ENCODE peak calls at places on chromosomes 16 and 17, in nine cellular contexts. K is CD8-positive, alpha-beta T cell; D is pancreas; U is BJ; A is cardiac muscle cell; C is IMR-90; I is esophagus muscularis mucosa; Y is psoas muscle; S is fibroblast of lung. B is an unnamed sample.

GRCh38 chr17:50304781-50305404 is 30.6 kb downstream of the TMEM92 start:
- DNase-seq in Y (no peak), I (no peak), K (no peak), S (peak; percentile 60), C (peak; percentile 79), A (peak; percentile 53), U (no peak), D (no peak), B (no peak)

GRCh38 chr17:73308017-73308823 is 3.6 kb downstream of the CDC42EP4 start:
- DNase-seq in A (peak; percentile 97), I (no peak), U (peak; percentile 68), D (peak; percentile 95), C (peak; percentile 93), S (peak; percentile 86), K (no peak), Y (peak; percentile 65), B (peak; percentile 91)

GRCh38 chr16:524274-525011 is 3.1 kb upstream of the CAPN15 start:
- DNase-seq in C (no peak), U (no peak), S (no peak), A (no peak), D (no peak), Y (no peak), K (no peak), I (no peak), B (no peak)

GRCh38 chr16:7330709-7331108 is 1.9 kb upstream of the RBFOX1 start:
- DNase-seq in K (no peak), U (no peak), D (no peak), I (no peak), Y (peak; percentile 15), S (no peak), A (no peak), C (no peak), B (no peak)

GRCh38 chr17:73976676-73977521 is 226.6 kb upstream of the RPL38 start:
- DNase-seq in K (no peak), U (no peak), S (peak; percentile 73), D (no peak), C (no peak), I (no peak), A (peak; percentile 70), Y (no peak), B (no peak)

GRCh38 chr16:67445913-67446907 is 15.3 kb downstream of the HSD11B2 start:
- DNase-seq in Y (no peak), I (no peak), K (no peak), U (no peak), C (no peak), S (no peak), A (peak; percentile 80), D (no peak), B (no peak)

GRCh38 chr17:8244768-8245167 is 3.1 kb downstream of the CTC1 start:
- DNase-seq in S (no peak), A (no peak), I (no peak), K (no peak), D (no peak), Y (no peak), U (no peak), C (no peak), B (no peak)

GRCh38 chr17:31390748-31391495 is 553 bp upstream of the RAB11FIP4 start:
- DNase-seq in Y (no peak), U (no peak), S (peak; percentile 2), I (peak; percentile 77), K (no peak), D (no peak), C (no peak), A (peak; percentile 19), B (peak; percentile 26)

DNA sequence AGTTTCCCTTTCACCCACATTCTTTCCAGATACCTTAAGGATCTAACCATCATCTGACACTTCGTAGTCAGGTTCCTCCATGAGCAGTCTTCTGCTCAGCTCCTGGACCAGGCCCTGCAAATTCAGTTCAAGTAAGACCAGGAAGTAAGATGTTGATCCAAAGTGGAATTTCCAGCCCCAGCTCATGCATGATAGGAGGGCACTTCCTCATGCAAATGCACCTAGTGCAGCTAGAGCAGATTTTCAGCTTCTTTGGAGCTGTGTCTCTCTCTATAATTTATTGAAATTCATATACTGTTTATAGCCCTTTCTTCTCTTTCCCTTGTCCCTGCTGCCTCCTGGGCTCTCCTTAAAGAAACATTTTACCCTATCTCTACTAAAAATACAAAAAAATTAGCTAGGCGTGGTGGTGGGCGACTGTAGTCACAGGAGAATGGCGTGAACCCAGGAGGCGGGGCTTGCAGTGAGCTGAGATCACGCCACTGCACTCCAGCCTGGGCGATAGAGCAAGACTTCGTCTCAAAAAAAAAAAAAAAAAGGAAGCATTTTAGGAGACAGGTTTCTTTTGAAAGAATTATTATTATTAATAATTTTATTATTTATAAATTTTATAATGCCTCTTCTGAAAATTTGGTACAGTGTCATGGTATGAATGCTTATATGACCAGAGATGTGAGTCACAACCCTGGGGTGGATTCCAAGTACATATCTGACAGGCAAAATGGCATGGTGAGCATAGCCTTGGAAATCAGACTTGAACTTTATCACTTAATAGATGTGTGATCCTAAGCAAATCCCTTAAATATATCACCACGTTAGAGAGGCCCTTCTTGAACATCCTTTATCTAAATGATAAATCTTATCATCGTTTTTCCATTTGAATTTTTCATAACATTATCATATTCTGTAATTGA is 94.3 kb downstream of the SSH2 start:
- DNase-seq in S (peak; percentile 65), A (peak; percentile 57), K (no peak), D (no peak), U (no peak), Y (no peak), I (no peak), C (peak; percentile 73), B (peak; percentile 73)
- H3K4me3 ChIP-seq in S (no peak overlapping the region), A (no peak overlapping the region), K (no peak overlapping the region), D (no peak overlapping the region), U (no peak overlapping the region), Y (no peak overlapping the region), I (no peak overlapping the region), C (no peak overlapping the region), B (no peak overlapping the region)

GRCh38 chr17:81367171-81367570 is 28.1 kb upstream of the BAHCC1 start:
- DNase-seq in K (no peak), Y (no peak), D (peak; percentile 38), S (no peak), U (no peak), I (no peak), C (no peak), A (no peak), B (no peak)

GRCh38 chr17:81364278-81365147 is 30.7 kb upstream of the BAHCC1 start:
- DNase-seq in D (peak; percentile 38), U (no peak), C (no peak), A (no peak), S (no peak), I (no peak), Y (no peak), K (no peak), B (no peak)

GRCh38 chr17:81366648-81367047 is 28.6 kb upstream of the BAHCC1 start:
- DNase-seq in A (no peak), C (no peak), S (no peak), I (no peak), Y (no peak), U (no peak), D (peak; percentile 45), K (no peak), B (no peak)

GRCh38 chr17:81365148-81365600 is 30.1 kb upstream of the BAHCC1 start:
- DNase-seq in U (no peak), C (peak; percentile 84), Y (peak; percentile 63), D (peak; percentile 78), S (peak; percentile 77), A (peak; percentile 77), I (no peak), K (no peak), B (peak; percentile 70)

GRCh38 chr17:81365601-81366585 is 29.4 kb upstream of the BAHCC1 start:
- DNase-seq in C (peak; percentile 81), A (peak; percentile 86), D (peak; percentile 98), S (peak; percentile 94), Y (no peak), I (no peak), K (no peak), U (no peak), B (no peak)
- H3K4me3 ChIP-seq in C (no peak overlapping the region), A (no peak overlapping the region), D (peak overlapping the region; percentile 21), S (no peak overlapping the region), Y (peak overlapping the region; percentile 52), I (peak overlapping the region; percentile 44), K (peak overlapping the region; percentile 34), U (no peak overlapping the region), B (no peak overlapping the region)

GRCh38 chr17:78182504-78182903 is 4.3 kb downstream of the TK1 start:
- DNase-seq in S (no peak), D (peak; percentile 74), U (no peak), Y (no peak), A (no peak), K (no peak), I (no peak), C (no peak), B (no peak)

GRCh38 chr17:78185981-78186688 is 717 bp downstream of the TK1 start:
- DNase-seq in K (no peak), C (no peak), A (no peak), Y (no peak), U (no peak), D (no peak), I (no peak), S (no peak), B (peak; percentile 14)

GRCh38 chr17:78184311-78184710 is 2.5 kb downstream of the TK1 start:
- DNase-seq in S (no peak), C (no peak), U (no peak), K (no peak), A (no peak), Y (no peak), I (no peak), D (peak; percentile 67), B (no peak)

GRCh38 chr17:78186689-78187595 is at the start of the genes AFMID and TK1:
- DNase-seq in U (peak; percentile 78), K (peak; percentile 64), D (peak; percentile 99), I (peak; percentile 99), Y (peak; percentile 97), A (peak; percentile 98), C (peak; percentile 95), S (peak; percentile 93), B (peak; percentile 95)

DNA sequence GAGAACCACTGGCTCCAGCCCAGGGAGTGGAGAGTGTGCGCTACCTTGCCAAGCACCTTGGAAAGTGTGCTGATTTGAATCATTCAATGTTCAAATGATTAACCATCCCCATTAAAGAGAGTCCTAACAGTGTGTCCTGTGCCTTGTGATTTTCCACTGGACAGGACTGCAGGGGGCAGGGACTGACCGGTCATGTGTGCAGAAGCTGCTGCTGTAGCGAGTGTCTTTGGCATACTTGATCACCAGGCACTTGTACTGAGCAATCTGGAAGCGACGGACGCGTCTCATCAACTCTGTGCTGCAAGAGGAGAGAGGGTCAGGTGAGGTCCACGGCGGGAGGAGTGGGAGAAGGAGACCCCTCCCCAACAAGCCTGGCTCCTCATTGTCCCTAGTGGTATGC is 2.0 kb downstream of the TK1 start:
- DNase-seq in S (no peak), D (no peak), I (no peak), U (no peak), K (no peak), Y (no peak), C (no peak), A (no peak), B (no peak)
- H3K4me3 ChIP-seq in S (no peak overlapping the region), D (no peak overlapping the region), I (peak overlapping the region; percentile 25), U (no peak overlapping the region), K (no peak overlapping the region), Y (no peak overlapping the region), C (no peak overlapping the region), A (no peak overlapping the region), B (no peak overlapping the region)

DNA sequence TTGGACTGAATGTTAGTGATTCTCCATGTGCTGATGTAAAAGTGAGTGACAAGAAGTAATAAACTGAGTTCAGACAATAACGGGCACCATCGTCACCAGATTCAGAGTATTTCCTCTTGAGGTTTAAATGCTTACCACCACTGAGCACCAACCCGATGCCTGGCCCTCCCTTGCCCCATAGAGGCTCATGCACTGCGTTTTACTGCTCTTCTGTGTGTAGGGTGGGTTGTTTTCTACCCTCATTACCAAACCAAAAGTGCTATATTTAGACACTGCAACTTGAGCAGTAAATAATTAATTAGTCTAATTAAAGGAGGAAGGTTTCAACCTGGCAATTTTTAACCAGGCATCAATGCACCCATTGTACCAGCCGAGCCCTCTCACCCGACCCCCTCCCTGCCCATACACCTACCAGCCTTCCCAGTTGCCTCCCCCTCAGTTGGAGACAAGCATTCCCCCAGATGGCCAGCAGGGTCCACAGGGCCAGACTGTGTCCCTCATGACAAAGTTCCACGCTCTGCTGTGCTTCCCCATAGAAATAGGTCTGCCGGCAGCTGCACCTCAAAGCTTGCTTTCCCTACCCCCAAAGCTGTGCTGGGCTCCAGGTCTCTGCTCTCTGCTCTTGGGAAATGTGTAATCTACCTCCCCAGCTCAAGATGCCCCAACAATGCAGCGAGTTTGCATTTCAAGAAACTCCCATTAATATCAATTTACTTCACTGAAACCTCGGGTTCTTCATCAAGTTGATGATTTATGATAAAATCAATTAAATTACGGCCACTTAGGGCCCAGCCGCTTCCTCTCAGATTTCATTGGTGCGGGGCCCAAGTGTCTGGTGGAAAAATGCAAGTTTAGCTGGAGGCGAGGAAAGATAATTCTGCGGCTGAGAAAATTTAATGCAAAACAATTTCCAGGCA is 16.0 kb downstream of the HOXB4 start:
- DNase-seq in C (peak; percentile 68), D (no peak), A (no peak), U (no peak), S (no peak), I (no peak), Y (no peak), K (no peak), B (no peak)
- H3K4me3 ChIP-seq in C (no peak overlapping the region), D (no peak overlapping the region), A (no peak overlapping the region), U (no peak overlapping the region), S (peak overlapping the region; percentile 42), I (no peak overlapping the region), Y (no peak overlapping the region), K (no peak overlapping the region), B (no peak overlapping the region)